ENCODE peak calls at places on chromosomes 5 and 9, in four cellular contexts. Y is GM12891, G is K562, B is GM12878. H is an unnamed sample.
A peak's percentile ranks its signal among the peaks of the same experiment; 100 is the strongest.

GRCh38 chr5:132557425-132557805 is 638 bp downstream of the RAD50 start:
- DNase-seq in Y (peak; percentile 10), B (peak; percentile 19), G (peak; percentile 88), H (peak; percentile 32)

GRCh38 chr5:51987239-51987638 is 604.0 kb downstream of the ISL1 start:
- DNase-seq in B (no peak), G (no peak), Y (no peak), H (no peak)

GRCh38 chr9:133051281-133051900 is 10.4 kb upstream of the CEL start:
- DNase-seq in B (no peak), Y (no peak), G (no peak), H (no peak)

GRCh38 chr9:77291714-77292113 is 114.4 kb downstream of the VPS13A start:
- DNase-seq in G (peak; percentile 27), B (no peak), Y (no peak), H (no peak)

GRCh38 chr9:100601216-100601615 is 23.3 kb downstream of the CAVIN4 start:
- DNase-seq in B (no peak), Y (no peak), G (peak; percentile 69), H (peak; percentile 69)

GRCh38 chr9:14987858-14988257 is 77.6 kb upstream of the FREM1 start:
- DNase-seq in Y (no peak), G (no peak), B (no peak), H (no peak)

GRCh38 chr5:60811105-60811504 is 33.0 kb downstream of the ELOVL7 start:
- DNase-seq in Y (no peak), G (no peak), B (no peak), H (no peak)

GRCh38 chr5:29218138-29218537 is 1975.3 kb upstream of the CDH6 start:
- DNase-seq in Y (no peak), B (no peak), G (no peak), H (no peak)

GRCh38 chr5:72468606-72469005 is 38.6 kb downstream of the ZNF366 start:
- DNase-seq in G (peak; percentile 63), B (no peak), Y (no peak), H (no peak)

GRCh38 chr5:149550267-149550582 is 1.0 kb downstream of the CSNK1A1 start:
- DNase-seq in Y (no peak), G (no peak), B (no peak), H (peak; percentile 72)

GRCh38 chr9:89457376-89457855 is 40.5 kb downstream of the SEMA4D start:
- DNase-seq in B (no peak), G (no peak), Y (no peak), H (no peak)

GRCh38 chr9:35079426-35080341 is at the start of gene FANCG:
- DNase-seq in Y (peak; percentile 90), B (peak; percentile 79), G (peak; percentile 91), H (peak; percentile 82)

GRCh38 chr5:62152394-62153123 is 153.4 kb upstream of the KIF2A start:
- DNase-seq in G (no peak), Y (no peak), B (no peak), H (no peak)

GRCh38 chr5:57406591-57406990 is 76.0 kb downstream of the ACTBL2 start:
- DNase-seq in Y (no peak), G (no peak), B (no peak), H (no peak)

GRCh38 chr5:66652818-66653217 is 56.6 kb downstream of the MAST4 start:
- DNase-seq in B (no peak), Y (no peak), G (no peak), H (no peak)

GRCh38 chr9:37639109-37639748 is 11.5 kb upstream of the FRMPD1 start:
- DNase-seq in B (no peak), Y (no peak), G (no peak), H (no peak)

GRCh38 chr9:16652511-16653101 is 217.9 kb downstream of the BNC2 start:
- DNase-seq in B (no peak), Y (no peak), G (no peak), H (no peak)

GRCh38 chr5:107874810-107875209 is 204.1 kb upstream of the EFNA5 start:
- DNase-seq in Y (no peak), B (no peak), G (no peak), H (no peak)

GRCh38 chr5:72209515-72210115 is 102.3 kb downstream of the MAP1B start:
- DNase-seq in G (no peak), Y (no peak), B (no peak), H (no peak)

GRCh38 chr5:79011219-79011836 is 26.2 kb upstream of the ARSB start:
- DNase-seq in B (no peak), G (no peak), Y (no peak), H (no peak)

DNA sequence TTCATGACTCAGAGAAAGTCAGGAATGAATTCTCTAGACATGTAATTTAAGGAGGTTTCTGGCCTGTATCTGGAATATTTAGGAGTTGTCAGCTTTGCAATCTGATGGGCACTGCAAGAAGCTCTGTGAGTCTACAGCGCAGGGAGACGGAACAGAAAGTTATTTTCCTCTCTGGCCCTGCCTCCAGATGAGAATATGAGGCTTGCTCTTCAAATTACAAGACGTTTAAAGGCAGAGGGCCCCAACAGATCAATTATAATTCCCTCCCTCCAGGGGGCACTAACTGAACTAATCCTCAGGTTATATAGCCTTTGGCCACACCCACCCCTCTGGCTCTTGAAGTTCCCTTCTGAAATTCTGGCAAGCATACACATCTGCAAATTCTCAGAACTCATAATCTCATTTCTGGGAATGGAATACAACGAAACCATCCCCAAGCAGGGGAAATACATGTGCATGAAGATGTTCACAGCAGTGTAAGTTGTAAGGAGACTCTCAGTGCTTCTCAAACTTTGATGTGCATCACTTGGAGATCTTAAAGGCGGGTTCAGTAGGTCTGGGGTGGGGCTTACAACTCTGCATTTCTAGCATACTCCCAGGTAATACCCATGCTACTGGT is 307.6 kb downstream of the CWC27 start:
- DNase-seq in G (peak; percentile 94), B (no peak), Y (no peak), H (no peak)
- TF ChIP-seq SPI1 in G (peak; percentile 39), B (no peak), Y (no peak), H (no peak)

DNA sequence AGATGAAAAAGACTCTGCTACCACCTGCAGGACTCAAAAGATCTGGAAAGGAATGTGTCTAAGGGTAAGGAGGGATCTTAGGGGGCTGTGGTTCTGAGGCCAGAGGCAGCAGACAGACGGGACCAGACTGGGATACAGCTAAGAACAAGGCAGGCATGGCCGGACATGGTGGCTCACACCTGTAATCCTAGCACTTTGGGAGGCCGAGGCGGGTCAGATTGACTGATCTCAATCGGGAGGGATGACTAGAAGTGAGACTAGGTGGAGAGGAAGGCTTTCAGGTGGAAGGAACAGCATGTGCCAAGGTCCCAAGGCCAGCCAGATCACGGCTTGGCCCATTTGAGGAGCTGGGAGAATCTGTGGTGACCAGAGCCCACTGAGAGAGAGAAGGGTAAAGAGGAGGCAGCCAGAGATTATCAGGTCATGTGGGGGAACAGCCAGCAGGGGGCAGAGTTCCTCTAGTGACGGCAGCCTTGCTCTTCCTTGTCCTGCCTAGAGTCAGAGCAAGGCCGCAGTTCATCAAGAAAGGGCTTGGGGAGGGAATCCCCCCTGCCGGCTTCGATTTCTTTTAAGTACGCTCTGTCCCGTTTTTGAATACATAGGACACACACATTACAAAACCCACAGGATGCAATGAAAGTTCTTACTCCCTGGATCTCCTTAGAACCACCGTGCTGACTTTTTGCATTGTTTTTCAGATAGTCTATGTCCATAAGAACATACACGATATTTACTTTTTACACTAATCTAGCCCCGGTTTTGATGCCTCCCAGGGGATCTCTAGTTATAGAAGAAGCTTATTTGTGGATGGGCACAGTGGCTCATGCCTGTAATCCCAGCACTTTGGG is 2.6 kb upstream of the OLFML2A start:
- DNase-seq in G (peak; percentile 89), B (peak; percentile 50), Y (peak; percentile 70), H (peak; percentile 85)
- TF ChIP-seq POLR2AphosphoS5 in G (no peak), B (no peak), Y (no peak), H (no peak)

GRCh38 chr9:75893096-75893495 is 2.6 kb downstream of the PCSK5 start:
- DNase-seq in G (no peak), Y (no peak), B (no peak), H (no peak)

GRCh38 chr9:75891277-75892167 is 1.0 kb downstream of the PCSK5 start:
- DNase-seq in B (no peak), Y (peak; percentile 11), G (no peak), H (no peak)

GRCh38 chr9:75889977-75890540 is 414 bp upstream of the PCSK5 start:
- DNase-seq in B (no peak), G (no peak), Y (no peak), H (no peak)

GRCh38 chr9:75890541-75891276 is at the start of gene PCSK5:
- DNase-seq in Y (peak; percentile 47), G (peak; percentile 41), B (no peak), H (peak; percentile 77)

DNA sequence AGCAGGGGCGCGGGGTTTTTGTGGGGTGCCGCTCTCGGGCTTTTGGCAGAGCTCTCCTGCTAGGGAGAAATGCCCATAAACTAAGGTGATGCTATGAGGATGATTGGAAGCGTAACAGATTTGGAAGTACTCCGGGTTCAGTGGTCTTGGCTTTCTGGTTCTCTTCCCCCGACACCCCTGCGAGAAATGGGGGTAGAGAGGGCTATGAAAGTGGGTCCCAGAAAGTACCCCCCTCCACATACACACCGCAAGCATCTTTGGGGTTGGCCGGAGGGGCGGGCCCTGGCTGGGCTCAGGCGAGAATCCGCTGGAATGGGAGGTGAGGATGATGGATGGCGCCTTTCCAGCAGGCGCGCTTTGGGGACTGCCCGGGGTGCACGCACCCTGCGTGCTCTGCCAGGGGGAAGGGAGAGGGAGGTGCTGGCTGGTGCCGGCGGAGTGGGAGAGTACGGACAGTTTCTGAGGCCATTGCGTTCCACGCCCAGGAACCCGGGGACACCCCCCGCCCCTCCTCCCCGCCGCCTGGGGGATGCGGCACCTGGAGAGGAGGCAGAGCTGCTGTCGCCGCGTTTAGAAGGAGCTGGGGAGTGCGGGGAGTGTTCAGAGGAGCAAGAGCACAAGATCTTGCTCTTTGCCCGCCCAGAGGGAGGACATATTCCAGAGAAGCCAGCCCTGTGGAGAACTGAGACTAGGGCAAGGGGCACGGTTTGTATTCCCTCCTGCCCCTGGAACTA is 1.9 kb downstream of the PCSK5 start:
- DNase-seq in B (no peak), Y (no peak), G (no peak), H (no peak)
- TF ChIP-seq SPI1 in B (no peak), Y (no peak), G (no peak), H (no peak)

DNA sequence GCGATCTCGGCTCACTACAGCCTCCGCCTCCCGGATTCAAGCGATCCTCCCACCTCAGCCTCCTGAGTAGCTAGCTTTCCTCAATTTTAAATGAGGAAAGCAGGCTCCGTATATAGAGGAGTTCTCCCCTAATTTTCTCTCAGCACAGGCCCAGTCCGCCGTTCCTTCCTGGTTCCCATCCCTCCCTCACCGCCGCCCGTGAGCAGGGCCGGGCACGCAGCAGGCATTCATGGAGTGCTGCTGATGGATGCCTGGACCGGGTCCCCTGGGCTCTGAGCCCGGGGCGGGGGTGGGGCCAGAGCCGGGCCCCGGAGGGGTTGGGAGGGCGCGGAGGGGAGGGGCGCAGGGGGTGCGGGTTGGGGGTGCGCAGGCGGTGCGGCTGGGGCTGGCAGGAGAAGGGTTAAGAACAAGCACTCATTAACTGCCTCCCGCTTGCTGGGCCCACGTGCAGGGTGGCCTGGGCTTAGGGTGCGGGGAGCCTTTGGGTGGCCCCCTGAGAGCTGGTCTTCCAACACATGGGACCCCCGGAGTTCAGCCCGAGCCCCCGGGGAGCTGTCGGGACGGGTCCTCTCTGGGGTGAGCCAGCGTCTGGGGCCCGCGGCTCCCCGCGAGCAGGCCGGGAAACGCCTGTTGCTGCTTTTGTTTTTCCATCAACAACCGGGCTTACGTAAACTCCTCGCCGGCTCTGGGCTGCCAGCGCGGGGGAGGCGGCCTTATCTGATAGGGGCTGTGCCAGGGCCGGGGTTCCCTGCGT is 33.7 kb downstream of the LHX2 start:
- DNase-seq in Y (no peak), B (no peak), G (peak; percentile 36), H (peak; percentile 34)
- TF ChIP-seq POLR2AphosphoS5 in Y (no peak), B (no peak), G (no peak), H (no peak)

DNA sequence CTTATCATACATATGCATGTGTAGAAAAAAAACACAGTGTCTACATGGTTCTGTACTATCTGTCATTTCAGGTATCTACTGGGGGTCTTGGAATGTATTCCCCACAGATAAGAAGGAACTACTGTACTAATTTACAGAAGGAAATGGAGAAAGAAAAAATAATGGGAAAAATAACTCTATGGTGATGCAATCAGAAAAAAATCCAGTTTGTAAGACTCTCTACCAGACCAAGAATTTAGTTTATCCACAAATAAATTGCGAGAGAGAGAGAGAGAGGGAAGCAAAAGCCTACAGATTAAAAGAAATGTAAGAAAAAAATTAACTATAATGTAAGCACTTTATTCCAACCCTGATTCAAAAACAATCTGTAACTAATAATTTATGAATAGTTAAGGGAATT is 708.6 kb upstream of the ZNF608 start:
- DNase-seq in B (no peak), G (no peak), Y (no peak), H (no peak)
- TF ChIP-seq SPI1 in B (no peak), G (no peak), Y (no peak), H (no peak)

H was measured in HL-60.